ENCODE peak calls at places on chromosomes 12 and 14, in five cellular contexts. Y is transverse colon, V is astrocyte of the spinal cord, R is brain microvascular endothelial cell, P is pancreas. I is an unnamed sample.

GRCh38 chr14:52012635-52013034 is 23.3 kb downstream of the RTRAF start:
- DNase-seq in Y (no peak), V (peak), R (no peak), P (peak), I (peak)

GRCh38 chr14:67680121-67680602 is 5.7 kb upstream of the VTI1B start:
- DNase-seq in Y (no peak), V (peak), R (peak), P (no peak), I (no peak)

GRCh38 chr14:24662753-24663152 is 28.8 kb upstream of the GZMB start:
- DNase-seq in Y (no peak), V (no peak), R (no peak), P (no peak), I (no peak)

GRCh38 chr12:131333136-131333535 is 377.8 kb upstream of the SFSWAP start:
- DNase-seq in Y (no peak), V (no peak), R (no peak), P (no peak), I (no peak)

GRCh38 chr14:43900173-43900655 is 606.9 kb downstream of the FSCB start:
- DNase-seq in Y (no peak), V (no peak), R (no peak), P (no peak), I (no peak)

GRCh38 chr12:45912774-45913173 is 77.6 kb downstream of the SCAF11 start:
- DNase-seq in Y (no peak), V (no peak), R (no peak), P (no peak), I (no peak)

GRCh38 chr14:31360919-31361662 is 59.3 kb downstream of the HEATR5A start:
- DNase-seq in Y (no peak), V (peak), R (no peak), P (no peak), I (no peak)

GRCh38 chr12:54411398-54412241 is 7.4 kb downstream of the ITGA5 start:
- DNase-seq in Y (peak), V (peak), R (peak), P (no peak), I (peak)

GRCh38 chr12:121181181-121181580 is 28.7 kb upstream of the P2RX4 start:
- DNase-seq in Y (no peak), V (no peak), R (no peak), P (no peak), I (peak)

GRCh38 chr12:18432211-18432610 is 170.9 kb downstream of the PIK3C2G start:
- DNase-seq in Y (no peak), V (no peak), R (no peak), P (no peak), I (no peak)

GRCh38 chr14:67187826-67188225 is 1.4 kb upstream of the GARIN2 start:
- DNase-seq in Y (no peak), V (peak), R (peak), P (no peak), I (peak)

GRCh38 chr12:62434504-62435336 is 31.9 kb upstream of the MON2 start:
- DNase-seq in Y (peak), V (no peak), R (no peak), P (no peak), I (no peak)

GRCh38 chr14:88825503-88825902 is 1.1 kb downstream of the TTC8 start:
- DNase-seq in Y (no peak), V (no peak), R (no peak), P (no peak), I (no peak)

GRCh38 chr12:100356646-100357223 is at the start of gene SLC17A8:
- DNase-seq in Y (peak), V (no peak), R (no peak), P (no peak), I (no peak)

GRCh38 chr12:92973614-92974013 is 44.5 kb upstream of the EEA1 start:
- DNase-seq in Y (no peak), V (peak), R (peak), P (no peak), I (peak)

GRCh38 chr12:62744551-62744950 is 190.4 kb downstream of the PPM1H start:
- DNase-seq in Y (no peak), V (peak), R (peak), P (no peak), I (no peak)

GRCh38 chr12:20475542-20475941 is 107.2 kb downstream of the PDE3A start:
- DNase-seq in Y (no peak), V (no peak), R (peak), P (no peak), I (no peak)

GRCh38 chr12:79055926-79056674 is 191.5 kb downstream of the SYT1 start:
- DNase-seq in Y (no peak), V (peak), R (peak), P (no peak), I (peak)

GRCh38 chr14:50770586-50770985 is 60.4 kb downstream of the NIN start:
- DNase-seq in Y (no peak), V (no peak), R (no peak), P (peak), I (no peak)

GRCh38 chr14:94932589-94932988 is 162.7 kb upstream of the GSC start:
- DNase-seq in Y (no peak), V (no peak), R (no peak), P (no peak), I (no peak)

GRCh38 chr12:100404769-100405407 is 48.0 kb downstream of the SLC17A8 start:
- DNase-seq in Y (peak), V (peak), R (peak), P (peak), I (peak)

DNA sequence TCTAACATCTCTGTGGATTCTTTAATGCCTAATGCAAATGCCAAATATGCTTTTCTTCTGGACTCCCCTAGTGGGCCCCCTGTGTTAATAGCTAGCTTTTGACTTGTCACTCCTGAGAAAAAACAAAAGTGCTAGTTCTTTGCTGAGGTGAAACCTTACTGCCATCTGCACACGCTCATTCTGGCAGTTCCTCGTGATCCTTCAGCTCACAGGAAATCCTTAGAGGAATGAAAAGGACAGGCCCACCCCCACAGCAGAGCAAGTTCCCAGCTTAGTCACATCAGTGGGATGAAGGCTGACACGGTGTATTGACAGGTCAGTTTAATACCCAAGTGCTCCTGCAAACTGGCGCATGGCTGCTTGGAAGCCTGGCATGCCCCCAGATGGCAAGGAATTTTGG is 165.1 kb upstream of the ATP2B1 start:
- DNase-seq in Y (no peak), V (no peak), R (no peak), P (no peak), I (no peak)
- TF ChIP-seq CTCF in Y (no peak), V (no peak), R (peak), P (no peak), I (no peak)

GRCh38 chr12:110825530-110825929 is 21.3 kb upstream of the CCDC63 start:
- DNase-seq in Y (no peak), V (no peak), R (no peak), P (no peak), I (no peak)
- TF ChIP-seq CTCF in Y (no peak), V (no peak), R (no peak), P (no peak), I (no peak)

DNA sequence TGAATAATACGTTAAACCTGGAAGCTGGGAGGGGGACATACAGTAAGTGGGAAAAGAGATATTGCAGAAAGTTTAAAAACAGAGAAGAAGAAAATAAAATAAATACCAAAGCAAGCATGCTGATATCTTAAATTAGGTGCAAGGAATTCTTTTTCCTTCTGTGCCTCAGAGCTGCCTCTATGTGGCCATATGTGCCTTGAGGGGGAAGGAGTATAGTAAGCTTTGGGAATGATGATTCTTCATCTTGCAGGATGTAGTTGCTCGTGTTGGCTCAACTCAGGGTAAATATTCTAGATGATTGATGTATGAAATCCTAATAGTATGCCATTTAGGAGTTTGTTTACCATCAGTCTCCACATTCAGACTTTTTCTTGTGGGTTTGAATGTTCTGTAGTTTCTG is 251.4 kb downstream of the RGS6 start:
- DNase-seq in Y (no peak), V (no peak), R (no peak), P (no peak), I (no peak)
- TF ChIP-seq CTCF in Y (no peak), V (no peak), R (no peak), P (no peak), I (no peak)

DNA sequence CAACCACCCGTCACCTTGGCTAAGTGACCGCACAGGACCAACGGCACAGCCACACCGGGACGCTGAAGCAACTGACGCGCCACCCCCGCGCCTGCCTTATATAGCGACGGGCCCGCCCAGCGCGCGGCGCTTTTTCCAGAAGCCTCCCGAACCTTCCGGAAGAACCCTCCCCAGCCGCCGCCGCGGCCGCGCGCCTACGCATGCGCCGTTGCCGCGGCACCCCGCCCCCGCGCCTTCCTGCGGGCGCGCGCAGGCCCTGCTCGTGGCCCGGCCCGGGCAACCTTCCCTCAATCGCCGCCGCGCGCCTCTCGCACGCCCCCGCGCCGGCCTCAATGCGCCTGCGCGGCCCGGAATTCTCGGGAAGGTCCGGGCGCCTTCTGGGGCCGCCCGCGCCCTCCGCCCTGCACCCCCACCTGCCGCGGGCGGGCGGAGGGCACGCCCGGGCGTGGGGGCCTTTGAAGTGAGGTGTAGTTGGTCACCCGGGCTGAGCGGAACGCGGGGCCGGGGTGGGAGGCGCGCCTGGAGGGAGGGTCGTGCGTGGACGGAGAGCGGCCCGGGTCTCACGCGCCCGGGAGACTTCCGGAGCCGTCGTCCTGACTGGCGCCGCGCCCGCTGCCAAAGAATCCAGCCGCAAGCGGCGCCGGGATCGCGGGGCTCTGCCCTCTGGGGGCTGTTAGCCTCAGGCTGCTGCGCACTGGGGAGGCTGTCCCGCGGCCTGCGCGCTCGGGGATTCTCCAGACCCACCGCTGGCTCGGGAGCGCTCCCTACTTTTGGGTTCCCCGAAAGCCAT is at the start of gene HSP90AA1:
- DNase-seq in Y (peak), V (peak), R (peak), P (peak), I (peak)
- TF ChIP-seq CTCF in Y (peak), V (peak), R (no peak), P (no peak), I (no peak)

GRCh38 chr12:119902084-119902509 is 25.0 kb upstream of the CIT start:
- DNase-seq in Y (peak), V (peak), R (peak), P (peak), I (peak)
- TF ChIP-seq CTCF in Y (peak), V (peak), R (peak), P (peak), I (peak)

GRCh38 chr12:66235626-66236281 is 46.7 kb downstream of the IRAK3 start:
- DNase-seq in Y (no peak), V (peak), R (peak), P (no peak), I (peak)
- TF ChIP-seq CTCF in Y (no peak), V (peak), R (peak), P (no peak), I (peak)

DNA sequence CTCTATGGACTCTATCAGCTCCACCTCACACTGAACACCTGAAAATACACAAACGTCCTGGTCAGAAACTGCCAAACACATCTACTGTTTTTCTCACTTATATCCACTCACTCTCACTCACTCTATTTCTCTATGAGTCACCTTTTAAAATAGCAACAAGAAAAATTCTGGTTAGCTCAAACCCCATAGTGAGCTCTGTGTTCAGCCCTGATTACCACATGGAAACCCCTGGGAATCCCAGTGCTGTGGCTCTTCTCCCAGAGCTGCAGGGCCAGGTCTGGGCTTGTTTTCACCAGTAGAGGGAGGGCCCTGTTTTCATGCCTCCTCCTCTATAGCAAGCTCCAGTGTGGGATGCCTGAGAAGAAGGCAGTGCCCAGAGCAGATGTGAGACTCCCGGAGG is 1126.1 kb downstream of the TMEM121 start:
- DNase-seq in Y (no peak), V (no peak), R (no peak), P (no peak), I (peak)
- TF ChIP-seq CTCF in Y (no peak), V (no peak), R (no peak), P (no peak), I (no peak)

DNA sequence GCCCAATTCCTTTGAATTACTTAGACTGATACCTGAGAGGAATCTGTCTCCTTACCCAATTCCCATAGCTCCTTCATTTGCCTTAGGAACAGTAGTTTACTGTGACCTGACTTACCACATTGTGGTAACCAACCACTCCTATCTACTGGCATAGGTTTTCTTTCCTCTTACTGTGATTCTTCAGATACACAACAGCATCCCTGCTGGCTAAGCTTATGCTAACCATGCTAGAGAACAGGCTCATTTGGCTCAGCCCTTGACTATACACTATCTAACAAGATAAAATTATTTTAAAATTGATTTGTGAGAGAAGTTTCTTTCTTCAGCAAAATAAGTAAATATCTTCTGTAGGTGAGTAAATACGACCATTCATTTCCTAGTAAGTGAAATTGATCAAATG is 320.4 kb upstream of the DDHD1 start:
- DNase-seq in Y (no peak), V (no peak), R (no peak), P (no peak), I (no peak)
- TF ChIP-seq CTCF in Y (no peak), V (peak), R (no peak), P (no peak), I (no peak)